ENCODE peak calls at places on chromosomes 5 and 9, in five cellular contexts. C is cardiac muscle cell, H is Peyer's patch, M is BE2C, Y is PC-9. V is an unnamed sample.

GRCh38 chr5:163354685-163355084 is 82.7 kb upstream of the CCNG1 start:
- DNase-seq in C (no peak), H (no peak), M (no peak), Y (no peak), V (no peak)

GRCh38 chr5:179266291-179267070 is 78.8 kb downstream of the ADAMTS2 start:
- DNase-seq in C (peak), H (no peak), M (peak), Y (no peak), V (no peak)

GRCh38 chr5:158127536-158127935 is 268.6 kb upstream of the CLINT1 start:
- DNase-seq in C (no peak), H (no peak), M (no peak), Y (no peak), V (no peak)

GRCh38 chr5:52743970-52744369 is 43.7 kb upstream of the ITGA1 start:
- DNase-seq in C (peak), H (no peak), M (no peak), Y (no peak), V (peak)

GRCh38 chr5:33526755-33527154 is 86.0 kb downstream of the TARS1 start:
- DNase-seq in C (no peak), H (no peak), M (no peak), Y (no peak), V (no peak)

GRCh38 chr9:2872307-2872940 is 28.5 kb upstream of the PUM3 start:
- DNase-seq in C (peak), H (no peak), M (no peak), Y (no peak), V (peak)

GRCh38 chr5:76608833-76609232 is 14.4 kb downstream of the F2RL2 start:
- DNase-seq in C (peak), H (no peak), M (no peak), Y (no peak), V (peak)

GRCh38 chr5:124103671-124104070 is 591.7 kb downstream of the CSNK1G3 start:
- DNase-seq in C (no peak), H (no peak), M (no peak), Y (no peak), V (peak)

GRCh38 chr5:40507095-40507494 is 172.6 kb upstream of the PTGER4 start:
- DNase-seq in C (peak), H (no peak), M (no peak), Y (no peak), V (peak)

GRCh38 chr5:125798311-125798710 is 624.9 kb upstream of the GRAMD2B start:
- DNase-seq in C (peak), H (no peak), M (no peak), Y (no peak), V (peak)

GRCh38 chr9:4269872-4270271 is 30.0 kb downstream of the GLIS3 start:
- DNase-seq in C (peak), H (no peak), M (no peak), Y (no peak), V (no peak)

GRCh38 chr5:59158165-59158564 is 575.3 kb downstream of the RAB3C start:
- DNase-seq in C (peak), H (no peak), M (no peak), Y (no peak), V (peak)

GRCh38 chr5:75668988-75669760 is 48.1 kb downstream of the POC5 start:
- DNase-seq in C (peak), H (no peak), M (peak), Y (peak), V (peak)

GRCh38 chr9:131028931-131029573 is 20.1 kb downstream of the LAMC3 start:
- DNase-seq in C (no peak), H (no peak), M (no peak), Y (no peak), V (no peak)

GRCh38 chr9:73081979-73082657 is 69.5 kb upstream of the ANXA1 start:
- DNase-seq in C (peak), H (no peak), M (no peak), Y (no peak), V (peak)

GRCh38 chr9:88322906-88323566 is 65.2 kb upstream of the SPIN1 start:
- DNase-seq in C (peak), H (peak), M (no peak), Y (no peak), V (peak)

GRCh38 chr5:129074903-129075302 is 19.6 kb upstream of the ISOC1 start:
- DNase-seq in C (no peak), H (no peak), M (peak), Y (no peak), V (no peak)

GRCh38 chr5:963673-964531 is 44.7 kb upstream of the NKD2 start:
- DNase-seq in C (peak), H (no peak), M (peak), Y (no peak), V (peak)

GRCh38 chr9:107707419-107707837 is 217.9 kb upstream of the KLF4 start:
- DNase-seq in C (peak), H (no peak), M (no peak), Y (no peak), V (peak)

GRCh38 chr5:124519396-124519795 is 227.0 kb downstream of the ZNF608 start:
- DNase-seq in C (peak), H (no peak), M (no peak), Y (no peak), V (peak)

GRCh38 chr9:117775576-117775975 is 71.4 kb downstream of the TLR4 start:
- DNase-seq in C (no peak), H (no peak), M (no peak), Y (no peak), V (no peak)

GRCh38 chr5:32339878-32340277 is 27.1 kb upstream of the MTMR12 start:
- DNase-seq in C (no peak), H (no peak), M (no peak), Y (no peak), V (no peak)

GRCh38 chr5:59356813-59357381 is 536.6 kb downstream of the PDE4D start:
- DNase-seq in C (peak), H (no peak), M (no peak), Y (no peak), V (no peak)

GRCh38 chr5:178104492-178104891 is 8.8 kb upstream of the N4BP3 start:
- DNase-seq in C (no peak), H (no peak), M (no peak), Y (peak), V (no peak)

GRCh38 chr5:136330353-136330913 is 34.9 kb downstream of the TRPC7 start:
- DNase-seq in C (no peak), H (no peak), M (no peak), Y (no peak), V (no peak)

GRCh38 chr5:74624931-74625505 is 15.5 kb downstream of the ENC1 start:
- DNase-seq in C (no peak), H (no peak), M (peak), Y (peak), V (no peak)

GRCh38 chr9:33785914-33786313 is 9.4 kb upstream of the PRSS3 start:
- DNase-seq in C (peak), H (no peak), M (no peak), Y (no peak), V (peak)
- TF ChIP-seq CTCF in C (peak), H (no peak), M (peak), Y (no peak), V (peak)

DNA sequence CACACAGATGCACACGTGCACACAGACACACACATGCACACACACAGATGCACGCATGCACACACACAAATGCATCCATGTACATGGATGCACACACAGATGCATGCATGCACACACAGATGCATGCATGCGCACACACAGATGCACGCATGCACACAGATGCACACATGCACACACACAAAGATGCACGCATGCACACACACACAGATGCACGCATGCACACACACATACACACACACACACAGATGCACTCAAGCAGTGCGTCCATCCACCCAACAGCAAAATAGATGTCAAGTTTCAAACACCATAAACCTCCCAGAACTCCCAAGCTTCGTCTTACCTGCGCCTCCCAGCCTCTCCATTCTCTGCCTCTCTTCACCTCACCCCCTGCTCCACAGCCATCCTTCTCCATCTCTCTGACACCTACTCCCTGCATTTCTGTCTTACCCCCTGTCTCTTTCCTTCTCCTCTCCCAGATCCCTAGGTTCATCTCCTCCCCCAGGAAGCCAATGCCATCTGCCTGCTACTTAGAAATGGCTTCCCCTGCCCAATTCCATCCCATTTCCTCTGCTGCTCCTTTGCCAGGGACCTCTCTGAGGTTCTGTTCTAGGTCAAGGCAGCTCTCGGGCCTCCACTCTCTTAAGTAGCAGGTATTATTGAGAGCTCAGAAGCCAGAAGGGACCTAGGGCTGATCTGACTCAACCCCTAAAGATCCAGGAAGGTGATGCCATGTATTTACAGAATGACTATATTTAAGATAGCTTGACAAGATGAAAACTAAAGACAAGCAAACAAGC is 297.2 kb downstream of the MED10 start:
- DNase-seq in C (no peak), H (no peak), M (no peak), Y (peak), V (no peak)
- H3K4me3 ChIP-seq in C (no peak), H (no peak), M (no peak), Y (no peak), V (no peak)

GRCh38 chr9:129720865-129721545 is 31.8 kb downstream of the PTGES start:
- DNase-seq in C (no peak), H (no peak), M (peak), Y (no peak), V (no peak)

GRCh38 chr9:129726322-129727160 is 26.3 kb downstream of the PTGES start:
- DNase-seq in C (peak), H (peak), M (peak), Y (peak), V (peak)

GRCh38 chr9:129725841-129726251 is 27.0 kb downstream of the PTGES start:
- DNase-seq in C (no peak), H (no peak), M (no peak), Y (no peak), V (no peak)

GRCh38 chr9:129722913-129723312 is 29.9 kb downstream of the PTGES start:
- DNase-seq in C (no peak), H (no peak), M (no peak), Y (no peak), V (no peak)

GRCh38 chr9:129724456-129725190 is 28.2 kb downstream of the PTGES start:
- DNase-seq in C (no peak), H (no peak), M (no peak), Y (no peak), V (no peak)
- TF ChIP-seq CTCF in C (no peak), H (no peak), M (no peak), Y (no peak), V (no peak)

DNA sequence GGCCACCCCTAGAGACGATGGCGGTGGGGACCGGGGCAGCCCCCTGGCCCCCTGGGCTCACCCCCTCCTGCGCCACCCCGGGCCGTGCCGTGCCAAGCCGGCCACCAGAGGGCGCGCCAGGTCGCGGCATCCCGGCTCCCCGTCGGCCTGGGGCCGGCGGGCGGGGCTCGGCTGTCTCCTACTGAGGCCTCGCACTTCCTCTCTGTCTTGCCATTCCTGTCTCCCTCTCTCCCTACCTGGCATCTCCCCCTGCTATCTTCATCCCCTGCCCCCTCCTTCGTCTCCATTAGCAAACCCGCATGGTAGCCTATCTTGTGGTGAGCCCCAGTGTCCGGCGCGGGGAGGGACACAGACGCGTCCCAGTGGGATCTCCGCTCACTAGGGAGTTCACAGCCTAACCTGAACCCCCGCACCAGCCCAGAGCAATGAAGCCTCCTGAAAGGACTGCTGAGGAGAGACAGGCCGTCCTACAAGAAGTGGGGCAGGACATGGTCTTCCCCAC is 29.8 kb upstream of the FABP6 start:
- DNase-seq in C (peak), H (peak), M (peak), Y (no peak), V (peak)
- H3K4me3 ChIP-seq in C (no peak), H (peak), M (peak), Y (peak), V (peak)

DNA sequence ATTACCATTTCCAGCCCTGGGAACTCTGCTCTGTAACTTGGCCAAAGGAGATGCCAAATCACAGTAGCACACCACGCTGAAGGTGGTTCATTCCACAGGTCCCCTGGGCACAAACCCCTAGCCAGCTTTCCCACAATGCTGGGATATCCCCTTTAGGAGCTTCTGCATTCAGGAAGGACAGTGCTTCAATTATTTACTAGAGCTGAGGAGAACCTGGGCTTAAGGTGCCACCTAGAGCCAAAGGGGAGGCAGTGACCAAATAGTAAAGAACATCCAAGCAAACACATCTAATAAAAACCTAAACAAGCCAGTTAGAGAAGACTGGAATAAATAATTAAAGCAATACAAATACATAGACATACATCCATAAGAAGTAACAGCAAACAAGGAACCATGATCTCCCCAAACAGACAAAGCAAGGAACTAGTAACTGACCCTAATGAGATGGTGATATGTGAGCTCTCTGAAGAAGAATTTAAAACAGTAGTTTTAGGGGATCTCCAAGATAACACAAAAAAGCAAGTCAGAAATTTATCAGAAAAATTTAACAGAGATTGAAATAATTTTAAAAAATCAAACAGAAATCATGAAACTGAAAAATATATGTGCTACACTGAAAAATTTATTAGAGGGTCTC is 14.6 kb downstream of the KIF4B start:
- DNase-seq in C (peak), H (no peak), M (no peak), Y (no peak), V (peak)
- TF ChIP-seq CTCF in C (peak), H (no peak), M (peak), Y (peak), V (peak)

GRCh38 chr5:88886252-88886651 is 3.3 kb upstream of the MEF2C start:
- DNase-seq in C (no peak), H (no peak), M (no peak), Y (no peak), V (no peak)
- H3K4me3 ChIP-seq in C (no peak), H (no peak), M (no peak), Y (no peak), V (no peak)

DNA sequence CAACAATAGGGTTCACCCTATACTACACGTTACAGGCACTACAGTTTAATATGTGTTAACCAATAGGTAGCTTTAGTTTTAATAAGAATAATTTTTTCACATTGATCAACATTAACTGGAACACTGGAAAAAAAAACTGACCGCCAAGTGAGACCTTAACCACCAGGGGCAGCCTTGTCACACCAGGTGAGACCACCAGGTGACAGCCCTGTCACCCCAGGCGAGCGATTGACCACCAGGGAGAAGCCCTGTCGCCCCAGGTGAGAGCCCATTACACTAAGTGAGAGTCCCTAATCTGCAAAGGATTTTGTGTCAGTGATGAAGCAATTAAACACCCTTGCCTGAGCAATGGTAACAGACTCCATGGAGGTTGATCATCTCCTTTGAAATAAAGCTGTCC is 75.4 kb upstream of the SYK start:
- DNase-seq in C (no peak), H (no peak), M (no peak), Y (no peak), V (no peak)
- TF ChIP-seq CTCF in C (no peak), H (no peak), M (peak), Y (peak), V (no peak)

V was measured in cardiac fibroblast.